ENCODE peak calls at places on chromosomes 6 and 20, in four cellular contexts. C, H, X and Z are unnamed samples.

GRCh38 chr6:107079429-107079828 is 35.9 kb downstream of the BEND3 start:
- DNase-seq in C (no peak), H (no peak), X (no peak), Z (no peak)

GRCh38 chr6:137271245-137272183 is 52.3 kb upstream of the IFNGR1 start:
- DNase-seq in C (no peak), H (no peak), X (peak), Z (no peak)

GRCh38 chr20:15396900-15397299 is 1059.5 kb upstream of the FLRT3 start:
- DNase-seq in C (no peak), H (no peak), X (peak), Z (no peak)

GRCh38 chr20:47886454-47887041 is 101.3 kb upstream of the SULF2 start:
- DNase-seq in C (no peak), H (no peak), X (no peak), Z (no peak)

GRCh38 chr6:158622545-158623190 is 21.9 kb downstream of the DYNLT1 start:
- DNase-seq in C (no peak), H (no peak), X (no peak), Z (no peak)

GRCh38 chr20:32505723-32506473 is 79.2 kb downstream of the NOL4L start:
- DNase-seq in C (no peak), H (no peak), X (no peak), Z (no peak)

GRCh38 chr20:8909596-8909995 is 159.3 kb upstream of the PLCB4 start:
- DNase-seq in C (no peak), H (no peak), X (no peak), Z (no peak)

GRCh38 chr6:5175195-5175594 is 85.6 kb downstream of the LYRM4 start:
- DNase-seq in C (no peak), H (no peak), X (peak), Z (no peak)

DNA sequence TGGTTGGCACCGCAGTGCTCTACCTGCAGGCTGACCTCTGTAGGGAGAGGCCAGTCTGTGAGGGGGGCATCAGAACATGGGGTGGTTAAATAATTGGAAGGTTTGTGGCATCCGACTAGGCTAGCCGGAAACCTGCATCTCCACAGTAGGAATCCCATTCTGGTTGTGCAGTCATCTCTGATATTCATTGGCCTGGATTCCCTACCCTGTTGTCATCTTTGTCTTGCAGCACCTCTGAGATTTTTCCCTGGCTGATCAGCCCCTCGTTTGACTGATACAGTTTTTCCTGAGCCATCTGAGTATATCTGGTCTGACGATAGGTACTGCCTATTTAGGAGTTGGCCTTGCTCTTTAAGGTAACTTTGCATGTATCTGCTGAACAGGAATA is 259.4 kb downstream of the TMEM242 start:
- DNase-seq in C (no peak), H (no peak), X (no peak), Z (no peak)
- H3K27ac ChIP-seq in C (no peak), H (no peak), X (no peak), Z (no peak)

GRCh38 chr6:52568320-52568719 is 8.5 kb downstream of the TRAM2 start:
- DNase-seq in C (no peak), H (no peak), X (no peak), Z (no peak)

GRCh38 chr6:52572536-52572935 is 4.3 kb downstream of the TRAM2 start:
- DNase-seq in C (no peak), H (no peak), X (no peak), Z (no peak)

GRCh38 chr6:52570291-52570700 is 6.6 kb downstream of the TRAM2 start:
- DNase-seq in C (peak), H (no peak), X (no peak), Z (no peak)

GRCh38 chr6:52573295-52573694 is 3.6 kb downstream of the TRAM2 start:
- DNase-seq in C (no peak), H (no peak), X (peak), Z (no peak)

GRCh38 chr6:52571099-52571755 is 5.6 kb downstream of the TRAM2 start:
- DNase-seq in C (no peak), H (no peak), X (no peak), Z (no peak)
- H3K27ac ChIP-seq in C (peak), H (peak), X (no peak), Z (no peak)

DNA sequence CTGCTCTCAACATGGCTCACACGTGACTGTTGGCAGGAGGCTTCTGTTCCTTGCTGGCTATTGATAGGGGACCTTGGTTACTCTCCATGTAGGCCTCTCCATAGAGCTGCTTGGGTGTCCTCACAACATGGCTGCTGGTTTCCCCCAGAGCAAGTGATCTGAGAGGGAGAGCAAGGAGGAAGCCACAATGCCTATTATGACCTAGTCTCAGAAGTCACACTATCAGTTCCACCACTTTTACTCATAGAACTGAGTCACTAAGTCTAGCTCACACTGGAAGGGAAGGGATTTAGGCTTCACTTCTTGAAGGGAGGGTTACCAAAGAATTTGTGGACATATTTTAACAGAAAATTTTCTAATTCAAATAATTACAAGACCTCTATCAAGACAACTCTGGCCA is 8.7 kb upstream of the NOP56 start:
- DNase-seq in C (no peak), H (no peak), X (no peak), Z (no peak)
- H3K27ac ChIP-seq in C (no peak), H (no peak), X (no peak), Z (no peak)

GRCh38 chr6:47414517-47415167 is 62.9 kb upstream of the CD2AP start:
- DNase-seq in C (no peak), H (no peak), X (no peak), Z (peak)
- H3K27ac ChIP-seq in C (no peak), H (peak), X (no peak), Z (no peak)

DNA sequence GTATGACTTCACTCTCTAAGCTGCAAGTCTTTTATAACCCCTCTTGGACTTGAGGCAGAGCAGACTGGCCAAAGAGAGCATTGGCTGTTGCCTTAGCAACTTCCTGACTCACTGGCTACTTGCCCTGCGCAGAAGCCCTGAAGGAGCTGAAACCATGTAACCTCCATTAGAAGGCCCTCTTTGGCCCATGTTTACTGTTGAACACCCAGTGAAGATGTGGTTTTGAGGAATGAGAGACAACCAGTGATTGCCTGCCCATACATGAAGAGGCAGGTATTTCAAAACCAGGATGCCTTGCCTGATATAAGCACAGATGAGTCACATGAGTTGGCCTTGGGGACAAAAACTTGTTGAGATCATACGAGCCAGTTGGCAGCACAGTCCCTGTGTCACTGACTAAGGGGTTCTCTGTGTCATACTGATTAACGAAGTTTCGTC is 182.5 kb downstream of the EDN1 start:
- DNase-seq in C (peak), H (no peak), X (no peak), Z (no peak)
- H3K27ac ChIP-seq in C (no peak), H (peak), X (no peak), Z (no peak)

DNA sequence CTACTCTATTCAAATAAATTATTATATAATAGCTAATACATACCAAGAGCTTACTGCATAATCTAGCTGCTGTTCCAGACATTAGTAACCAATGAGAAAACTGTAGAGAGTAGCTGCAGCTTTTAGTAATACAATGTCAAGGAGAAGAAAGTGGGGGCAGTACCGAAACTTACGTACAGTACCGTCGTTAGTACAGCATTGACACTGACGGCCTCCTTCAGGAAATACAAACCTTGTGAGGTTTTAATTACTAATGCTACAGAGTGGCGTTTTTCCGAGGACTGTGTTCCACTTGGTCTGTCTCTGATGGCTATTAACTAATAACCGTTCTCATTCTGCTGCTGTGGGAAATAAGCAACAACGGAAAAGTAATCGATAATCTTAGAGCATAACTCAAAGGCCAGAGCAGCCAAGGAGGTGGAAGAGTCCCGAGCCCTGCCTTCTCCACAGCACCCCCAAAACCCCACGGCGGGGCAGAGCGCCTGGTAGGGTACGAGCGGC is 344 bp upstream of the PM20D2 start:
- DNase-seq in C (no peak), H (no peak), X (peak), Z (no peak)
- H3K27ac ChIP-seq in C (peak), H (peak), X (no peak), Z (peak)

DNA sequence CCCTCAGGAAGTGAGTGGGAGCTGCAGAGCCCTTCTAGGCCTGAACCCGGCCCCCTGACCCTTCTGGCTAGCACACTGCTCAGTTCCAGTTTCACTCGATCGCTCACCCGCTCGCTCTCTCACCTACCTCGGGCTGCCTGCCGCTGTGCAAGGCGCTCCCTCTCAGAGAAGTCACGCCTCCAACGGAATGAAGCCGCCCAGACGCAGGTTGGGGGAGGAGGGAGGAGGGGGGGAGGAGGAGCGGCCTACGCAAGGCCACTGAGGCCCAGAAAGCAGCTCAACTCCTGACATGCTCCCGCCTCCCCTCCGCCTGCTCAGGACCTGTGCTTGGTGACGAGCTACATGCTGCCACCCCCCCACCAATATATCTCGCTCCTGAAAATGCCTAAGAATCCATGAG is 3.3 kb downstream of the GRM4 start:
- DNase-seq in C (no peak), H (peak), X (peak), Z (no peak)
- H3K27ac ChIP-seq in C (no peak), H (no peak), X (no peak), Z (no peak)

GRCh38 chr20:59307270-59307669 is 6.9 kb downstream of the EDN3 start:
- DNase-seq in C (no peak), H (no peak), X (no peak), Z (no peak)

GRCh38 chr20:59305898-59306640 is 5.7 kb downstream of the EDN3 start:
- DNase-seq in C (no peak), H (no peak), X (no peak), Z (no peak)

GRCh38 chr20:59314872-59315500 is 14.6 kb downstream of the EDN3 start:
- DNase-seq in C (no peak), H (no peak), X (no peak), Z (no peak)

GRCh38 chr20:59308493-59309201 is 8.2 kb downstream of the EDN3 start:
- DNase-seq in C (no peak), H (no peak), X (no peak), Z (no peak)

DNA sequence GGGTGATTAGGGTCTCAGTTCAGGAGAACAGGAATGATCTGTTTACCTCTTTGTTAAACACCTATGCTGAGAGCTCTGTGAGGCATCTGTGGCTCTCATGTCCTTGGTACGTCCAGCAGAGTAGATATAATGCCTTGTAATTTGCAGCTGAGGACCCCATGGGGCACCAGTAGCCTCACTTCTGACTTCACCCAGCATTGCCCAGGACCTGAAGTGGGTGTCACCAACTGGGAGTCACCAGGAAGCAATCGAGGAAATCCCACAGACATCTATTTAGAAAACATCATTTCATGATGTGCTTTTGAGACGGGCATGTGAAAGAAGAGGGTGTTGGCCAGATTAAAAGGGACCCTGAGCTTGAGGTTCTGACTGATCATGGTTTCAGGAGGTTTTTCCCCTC is 8.8 kb downstream of the EDN3 start:
- DNase-seq in C (no peak), H (no peak), X (no peak), Z (no peak)
- H3K27ac ChIP-seq in C (no peak), H (no peak), X (no peak), Z (no peak)

GRCh38 chr6:41712651-41713103 is 22.7 kb downstream of the TFEB start:
- DNase-seq in C (peak), H (peak), X (no peak), Z (peak)

GRCh38 chr6:41713650-41714291 is 21.6 kb downstream of the TFEB start:
- DNase-seq in C (no peak), H (no peak), X (no peak), Z (no peak)

GRCh38 chr6:41711323-41712038 is 23.9 kb downstream of the TFEB start:
- DNase-seq in C (no peak), H (peak), X (no peak), Z (no peak)

GRCh38 chr6:41714556-41715273 is 20.7 kb downstream of the TFEB start:
- DNase-seq in C (no peak), H (no peak), X (no peak), Z (no peak)

GRCh38 chr6:41713161-41713649 is 22.2 kb downstream of the TFEB start:
- DNase-seq in C (peak), H (peak), X (no peak), Z (peak)
- H3K27ac ChIP-seq in C (no peak), H (peak), X (no peak), Z (peak)

DNA sequence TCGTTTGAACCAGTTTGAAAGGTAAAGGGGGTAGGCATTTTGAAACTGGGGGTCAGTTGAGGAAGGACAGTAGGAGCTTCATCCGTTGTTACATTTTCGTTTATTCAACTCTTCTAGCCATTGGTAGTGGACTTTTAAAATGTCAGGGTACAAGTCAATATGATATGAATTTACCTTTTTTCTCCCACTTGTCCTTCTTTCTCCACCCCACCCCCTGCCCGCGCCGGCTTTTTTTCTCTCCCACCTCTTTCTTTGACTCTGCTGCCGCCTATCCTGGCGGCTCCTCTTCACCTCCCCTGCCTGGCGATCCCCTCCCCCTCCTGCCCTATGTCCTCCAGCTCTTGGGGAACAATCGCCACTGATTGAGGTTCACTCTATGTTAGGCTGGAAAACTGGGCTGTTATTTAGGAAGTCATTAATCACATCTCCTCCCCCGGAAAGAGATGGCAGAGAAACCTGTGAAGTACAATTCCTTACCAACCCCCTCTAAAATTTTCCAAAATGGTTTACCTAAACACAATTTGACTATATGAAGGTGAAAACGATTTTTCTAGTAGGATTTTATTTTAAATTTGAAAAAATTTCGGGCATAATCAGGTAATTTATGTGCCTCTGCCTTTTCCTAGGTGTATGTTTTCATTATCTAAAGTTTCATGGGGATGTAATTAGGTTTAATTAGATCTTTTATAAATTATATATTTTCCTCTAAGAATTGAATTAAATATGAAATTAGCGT is 812 bp upstream of the LIN28B start:
- DNase-seq in C (no peak), H (no peak), X (peak), Z (no peak)
- H3K27ac ChIP-seq in C (no peak), H (no peak), X (peak), Z (no peak)